ENCODE peak calls at places on chromosomes 1 and 21, in seven cellular contexts. V is left ventricle myocardium inferior, N is ovary, H is Peyer's patch, Y is OCI-LY7, P is GM23338, W is upper lobe of right lung. I is an unnamed sample. For H3K4me1, the result is how much of the 10 kb centered on the place peaks cover.

GRCh38 chr21:36709868-36710728 is 11.2 kb downstream of the SIM2 start:
- DNase-seq in W (peak), H (no peak), N (no peak), V (no peak), P (peak), Y (no peak), I (no peak)

GRCh38 chr1:9900142-9901043 is 9.7 kb downstream of the CTNNBIP1 start:
- DNase-seq in W (peak), H (peak), P (no peak), Y (no peak), N (no peak), V (peak), I (peak)

GRCh38 chr1:214233856-214234634 is 46.9 kb upstream of the SMYD2 start:
- DNase-seq in P (no peak), W (no peak), Y (no peak), V (no peak), N (no peak), H (no peak), I (no peak)

GRCh38 chr1:42135426-42135825 is 17.8 kb upstream of the GUCA2B start:
- DNase-seq in W (no peak), N (no peak), P (no peak), Y (no peak), V (no peak), H (no peak), I (no peak)

GRCh38 chr1:111540928-111541327 is 37.5 kb upstream of the ADORA3 start:
- DNase-seq in N (no peak), Y (no peak), P (no peak), V (no peak), H (no peak), W (no peak), I (no peak)

GRCh38 chr1:42732126-42732680 is 7.8 kb downstream of the CLDN19 start:
- DNase-seq in P (no peak), Y (no peak), W (no peak), H (no peak), N (no peak), V (no peak), I (peak)

GRCh38 chr1:205354259-205354904 is 2.3 kb downstream of the KLHDC8A start:
- DNase-seq in Y (peak), N (peak), V (no peak), H (no peak), W (no peak), P (peak), I (no peak)

GRCh38 chr1:209924386-209924785 is 13.6 kb upstream of the SYT14 start:
- DNase-seq in H (no peak), W (no peak), V (no peak), Y (no peak), N (no peak), P (no peak), I (no peak)

GRCh38 chr1:89262643-89263042 is 10.0 kb downstream of the GBP5 start:
- DNase-seq in P (no peak), N (no peak), H (no peak), V (no peak), W (no peak), Y (no peak), I (no peak)

GRCh38 chr1:23865543-23865930 is 2.6 kb downstream of the FUCA1 start:
- DNase-seq in N (no peak), P (no peak), Y (no peak), H (no peak), W (no peak), V (no peak), I (no peak)

GRCh38 chr1:56901720-56902119 is 47.1 kb downstream of the C8A start:
- DNase-seq in W (no peak), Y (no peak), P (no peak), H (no peak), V (no peak), N (no peak), I (no peak)

GRCh38 chr1:16628361-16629111 is 15.2 kb upstream of the NBPF1 start:
- DNase-seq in W (peak), P (peak), N (no peak), V (no peak), Y (no peak), H (peak), I (peak)

GRCh38 chr1:84433253-84434080 is 35.2 kb downstream of the DNASE2B start:
- DNase-seq in V (no peak), P (peak), Y (peak), W (no peak), N (peak), H (peak), I (peak)

GRCh38 chr21:15283789-15284188 is 219.0 kb upstream of the NRIP1 start:
- DNase-seq in W (no peak), V (no peak), P (no peak), N (no peak), H (no peak), Y (no peak), I (no peak)

GRCh38 chr1:221109930-221110329 is 230.7 kb downstream of the HLX start:
- DNase-seq in V (no peak), N (no peak), Y (no peak), W (no peak), H (no peak), P (no peak), I (no peak)

GRCh38 chr1:7609311-7609994 is 161.6 kb upstream of the VAMP3 start:
- DNase-seq in P (no peak), N (no peak), V (no peak), H (no peak), W (no peak), Y (no peak), I (no peak)

GRCh38 chr1:220338759-220339158 is 66.5 kb upstream of the RAB3GAP2 start:
- DNase-seq in Y (no peak), N (no peak), H (no peak), P (peak), W (no peak), V (no peak), I (no peak)

GRCh38 chr1:240499012-240499411 is 112.9 kb downstream of the GREM2 start:
- DNase-seq in Y (no peak), W (no peak), N (no peak), H (no peak), P (no peak), V (no peak), I (no peak)

GRCh38 chr1:55524013-55524412 is 308.8 kb upstream of the USP24 start:
- DNase-seq in N (no peak), W (no peak), H (peak), Y (no peak), V (no peak), P (no peak), I (peak)

GRCh38 chr1:203871114-203871875 is 9.9 kb downstream of the SNRPE start:
- DNase-seq in Y (peak), P (peak), W (no peak), H (no peak), N (no peak), V (no peak), I (no peak)

GRCh38 chr1:53295295-53295694 is 32.6 kb downstream of the LRP8 start:
- DNase-seq in P (no peak), N (no peak), W (no peak), Y (no peak), V (no peak), H (no peak), I (no peak)

GRCh38 chr1:52579415-52579814 is 22.8 kb upstream of the GPX7 start:
- DNase-seq in H (no peak), W (no peak), Y (no peak), P (no peak), N (no peak), V (no peak), I (no peak)

GRCh38 chr21:29238967-29239289 is 59.8 kb upstream of the BACH1 start:
- DNase-seq in P (no peak), H (no peak), Y (no peak), N (no peak), W (no peak), V (no peak), I (peak)

GRCh38 chr1:117851687-117852086 is 77.7 kb downstream of the GDAP2 start:
- DNase-seq in H (no peak), W (no peak), V (no peak), P (no peak), Y (no peak), N (no peak), I (no peak)

GRCh38 chr1:168235548-168235885 is 9.7 kb downstream of the SFT2D2 start:
- DNase-seq in Y (no peak), V (no peak), W (no peak), P (no peak), H (no peak), N (no peak), I (no peak)

GRCh38 chr1:236103646-236104218 is 38.6 kb upstream of the GPR137B start:
- DNase-seq in V (no peak), P (peak), W (no peak), N (peak), Y (peak), H (no peak), I (no peak)

GRCh38 chr1:151988405-151988851 is 5.2 kb downstream of the S100A10 start:
- DNase-seq in V (no peak), Y (no peak), N (no peak), H (no peak), P (no peak), W (no peak), I (no peak)

GRCh38 chr1:113269577-113269976 is 120.7 kb upstream of the MAGI3 start:
- DNase-seq in P (no peak), Y (no peak), N (no peak), W (no peak), H (no peak), V (no peak), I (no peak)

GRCh38 chr1:1309525-1310385 is 1.4 kb downstream of the PUSL1 start:
- DNase-seq in H (no peak), Y (no peak), P (peak), N (no peak), W (no peak), V (no peak), I (no peak)
- H3K4me3 ChIP-seq in H (peak), Y (peak), P (peak), N (peak), W (peak), V (peak), I (no peak)

DNA sequence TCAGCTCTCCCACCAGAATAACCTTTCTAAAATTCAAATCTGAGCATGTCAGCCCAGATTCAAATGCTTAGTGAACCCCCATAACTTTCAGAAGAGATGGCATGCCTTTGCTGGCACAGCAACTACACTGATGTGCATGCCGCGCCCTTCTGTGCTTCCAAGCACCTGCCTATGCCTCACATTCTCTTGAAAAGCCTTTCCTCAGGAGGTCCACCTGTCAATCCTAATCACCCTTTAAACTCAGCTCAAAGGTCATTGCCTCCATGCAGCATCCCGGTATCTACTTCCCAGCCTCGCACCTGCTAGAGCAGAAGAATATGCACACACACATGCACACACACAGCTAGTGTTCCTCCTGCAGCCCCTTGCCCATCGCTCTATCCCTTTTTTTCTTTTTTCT is 5.2 kb upstream of the S100A2 start:
- DNase-seq in P (no peak), V (no peak), W (no peak), N (no peak), H (peak), Y (no peak), I (no peak)
- H3K4me1 ChIP-seq in P (under half), V (under half), W (under half), N (under half), H (under half), Y (under half), I (under half)

GRCh38 chr1:119827010-119827409 is 15.8 kb upstream of the REG4 start:
- DNase-seq in Y (peak), H (no peak), W (no peak), P (peak), V (no peak), N (no peak), I (no peak)
- TF ChIP-seq CTCF in Y (peak), H (no peak), W (peak), P (peak), V (no peak), N (no peak), I (no peak)

GRCh38 chr1:246145900-246146299 is 361.2 kb downstream of the SMYD3 start:
- DNase-seq in H (no peak), N (no peak), V (no peak), P (no peak), Y (no peak), W (no peak), I (no peak)

GRCh38 chr1:246144931-246145330 is 362.1 kb downstream of the SMYD3 start:
- DNase-seq in N (no peak), H (no peak), Y (no peak), P (no peak), V (no peak), W (no peak), I (no peak)

GRCh38 chr1:246147471-246148461 is 359.3 kb downstream of the SMYD3 start:
- DNase-seq in H (no peak), V (no peak), W (no peak), P (no peak), Y (no peak), N (no peak), I (no peak)

GRCh38 chr1:246149543-246149942 is 357.5 kb downstream of the SMYD3 start:
- DNase-seq in H (no peak), V (no peak), W (no peak), N (no peak), Y (no peak), P (no peak), I (no peak)

GRCh38 chr1:246146811-246147210 is 360.3 kb downstream of the SMYD3 start:
- DNase-seq in V (no peak), H (no peak), W (no peak), N (no peak), Y (no peak), P (no peak), I (no peak)
- H3K4me3 ChIP-seq in V (no peak), H (no peak), W (no peak), N (no peak), Y (no peak), P (no peak), I (no peak)

GRCh38 chr1:162541619-162542141 is 19.8 kb upstream of the UAP1 start:
- DNase-seq in Y (no peak), W (no peak), V (peak), N (peak), H (no peak), P (no peak), I (no peak)
- H3K4me1 ChIP-seq in Y (under half), W (under half), V (under half), N (under half), H (under half), P (under half), I (under half)

GRCh38 chr1:109595540-109595939 is 23.9 kb downstream of the GNAT2 start:
- DNase-seq in V (no peak), H (no peak), P (no peak), N (no peak), Y (no peak), W (no peak), I (no peak)

GRCh38 chr1:109603229-109603628 is 16.2 kb downstream of the GNAT2 start:
- DNase-seq in W (no peak), H (no peak), P (no peak), Y (no peak), V (no peak), N (no peak), I (no peak)

GRCh38 chr1:109598156-109598555 is 21.3 kb downstream of the GNAT2 start:
- DNase-seq in Y (no peak), V (no peak), H (no peak), W (no peak), N (no peak), P (no peak), I (no peak)

DNA sequence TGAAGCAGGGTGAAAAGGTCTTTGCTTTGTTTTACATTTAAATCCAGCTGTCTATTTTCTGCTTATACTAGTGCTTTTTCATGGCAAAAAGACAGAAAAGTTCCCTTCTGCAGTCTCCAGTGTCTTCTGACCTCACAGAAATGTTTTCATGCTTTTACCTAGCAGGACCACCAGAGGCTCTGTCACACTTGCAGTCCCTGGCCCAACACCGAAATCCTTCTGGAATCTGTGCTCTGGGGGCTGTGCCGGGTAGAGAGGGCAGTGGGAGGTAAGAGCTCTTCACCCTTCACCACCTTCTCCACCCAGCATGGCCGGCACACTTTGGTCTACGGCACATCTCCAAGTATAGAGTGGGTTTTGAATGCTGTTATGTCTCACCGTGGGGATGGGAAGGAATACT is 20.8 kb downstream of the GNAT2 start:
- DNase-seq in H (no peak), W (no peak), V (no peak), N (no peak), P (peak), Y (no peak), I (no peak)
- TF ChIP-seq CTCF in H (no peak), W (no peak), V (no peak), N (no peak), P (peak), Y (peak), I (no peak)

GRCh38 chr1:174875306-174875705 is 124.4 kb upstream of the CACYBP start:
- DNase-seq in P (peak), N (no peak), H (peak), V (no peak), W (peak), Y (peak), I (peak)
- H3K4me3 ChIP-seq in P (peak), N (no peak), H (no peak), V (no peak), W (peak), Y (peak), I (no peak)